ENCODE peak calls at places on chromosomes 2 and 18, in five cellular contexts. G is EH; O is CD8-positive, alpha-beta T cell; J is nephron progenitor cell; Y is stimulated activated CD4-positive, alpha-beta T cell treated with anti-CD3 and anti-CD28 coated beads, TNF-alpha, amount 100 ng/mL, for 24 hours. W is an unnamed sample.

GRCh38 chr2:138112536-138112935 is 148.3 kb downstream of the HNMT start:
- DNase-seq in G (no peak), O (no peak), J (no peak), Y (no peak), W (no peak)

GRCh38 chr2:233817305-233817980 is 36.9 kb downstream of the HJURP start:
- DNase-seq in G (peak), O (no peak), J (no peak), Y (no peak), W (no peak)

GRCh38 chr2:38245114-38245641 is 131.9 kb downstream of the ATL2 start:
- DNase-seq in G (no peak), O (no peak), J (no peak), Y (no peak), W (no peak)

GRCh38 chr18:73733376-73733775 is 414.3 kb downstream of the FBXO15 start:
- DNase-seq in G (no peak), O (no peak), J (no peak), Y (no peak), W (no peak)

GRCh38 chr2:239265681-239266435 is 135.0 kb downstream of the HDAC4 start:
- DNase-seq in G (no peak), O (peak), J (no peak), Y (no peak), W (no peak)

GRCh38 chr2:149885946-149886345 is 298.4 kb upstream of the MMADHC start:
- DNase-seq in G (no peak), O (no peak), J (no peak), Y (no peak), W (no peak)

GRCh38 chr2:231287696-231288095 is 89.3 kb downstream of the ARMC9 start:
- DNase-seq in G (no peak), O (no peak), J (no peak), Y (no peak), W (no peak)

GRCh38 chr2:183935005-183935404 is 663.3 kb upstream of the ZNF804A start:
- DNase-seq in G (no peak), O (no peak), J (no peak), Y (no peak), W (no peak)

GRCh38 chr18:28494151-28494550 is 317.2 kb upstream of the CDH2 start:
- DNase-seq in G (peak), O (no peak), J (no peak), Y (no peak), W (no peak)

GRCh38 chr2:64267699-64268098 is 123.5 kb upstream of the PELI1 start:
- DNase-seq in G (peak), O (no peak), J (no peak), Y (no peak), W (no peak)

W was measured in naive thymus-derived CD4-positive, alpha-beta T cell.